ENCODE peak calls at places on chromosomes 1 and 21, in four cellular contexts. W, H, L and Z are unnamed samples.

GRCh38 chr1:199157494-199157893 is 518.7 kb downstream of the PTPRC start:
- DNase-seq in W (no peak), H (no peak), L (no peak), Z (no peak)

GRCh38 chr1:170214980-170215910 is 69.5 kb downstream of the NTMT2 start:
- DNase-seq in W (peak; percentile 20), H (no peak), L (no peak), Z (no peak)

GRCh38 chr1:219124163-219124562 is 49.5 kb upstream of the LYPLAL1 start:
- DNase-seq in W (no peak), H (no peak), L (no peak), Z (no peak)

GRCh38 chr1:218898921-218899320 is 274.8 kb upstream of the LYPLAL1 start:
- DNase-seq in W (no peak), H (no peak), L (no peak), Z (no peak)

GRCh38 chr1:183575606-183576005 is 14.7 kb downstream of the NCF2 start:
- DNase-seq in W (no peak), H (no peak), L (no peak), Z (no peak)

GRCh38 chr1:160567858-160568682 is 11.2 kb downstream of the CD84 start:
- DNase-seq in W (no peak), H (no peak), L (no peak), Z (no peak)

GRCh38 chr1:41242645-41243171 is 602 bp upstream of the SCMH1 start:
- DNase-seq in W (no peak), H (no peak), L (peak; percentile 45), Z (no peak)

GRCh38 chr1:203189951-203190352 is 3.4 kb upstream of the CHI3L1 start:
- DNase-seq in W (peak; percentile 77), H (no peak), L (no peak), Z (no peak)

GRCh38 chr21:42595281-42596187 is 57.9 kb upstream of the PDE9A start:
- DNase-seq in W (no peak), H (no peak), L (no peak), Z (no peak)

GRCh38 chr1:68231627-68232303 is 558 bp downstream of the WLS start:
- DNase-seq in W (peak; percentile 80), H (no peak), L (peak; percentile 67), Z (no peak)

GRCh38 chr1:53298163-53298685 is 29.6 kb downstream of the LRP8 start:
- DNase-seq in W (no peak), H (no peak), L (no peak), Z (no peak)

GRCh38 chr1:231106347-231106746 is 55.5 kb upstream of the TRIM67 start:
- DNase-seq in W (no peak), H (no peak), L (no peak), Z (no peak)

GRCh38 chr1:71448444-71448843 is 367.6 kb upstream of the ZRANB2 start:
- DNase-seq in W (no peak), H (no peak), L (no peak), Z (no peak)

GRCh38 chr1:244836135-244836521 is 670 bp downstream of the COX20 start:
- DNase-seq in W (no peak), H (no peak), L (peak; percentile 44), Z (no peak)

GRCh38 chr1:33966346-33967141 is 102.7 kb downstream of the HMGB4 start:
- DNase-seq in W (no peak), H (no peak), L (peak; percentile 25), Z (no peak)

GRCh38 chr1:236067854-236068454 is 3.1 kb upstream of the NID1 start:
- DNase-seq in W (no peak), H (no peak), L (no peak), Z (no peak)

GRCh38 chr1:59707216-59707615 is 107.5 kb upstream of the HOOK1 start:
- DNase-seq in W (no peak), H (no peak), L (no peak), Z (no peak)
- TF ChIP-seq POLR2AphosphoS5 in W (no peak), H (no peak), L (no peak), Z (no peak)

GRCh38 chr1:164647211-164647610 is 88.2 kb downstream of the PBX1 start:
- DNase-seq in W (no peak), H (no peak), L (peak; percentile 54), Z (no peak)
- TF ChIP-seq POLR2AphosphoS5 in W (no peak), H (no peak), L (no peak), Z (no peak)

GRCh38 chr1:79290927-79291474 is 284.5 kb upstream of the ADGRL4 start:
- DNase-seq in W (no peak), H (no peak), L (no peak), Z (no peak)
- TF ChIP-seq POLR2AphosphoS5 in W (no peak), H (no peak), L (no peak), Z (no peak)

GRCh38 chr1:26861286-26861701 is 1.7 kb upstream of the SFN start:
- DNase-seq in W (no peak), H (no peak), L (peak; percentile 63), Z (no peak)

GRCh38 chr1:26863677-26864060 is 720 bp downstream of the SFN start:
- DNase-seq in W (no peak), H (peak; percentile 69), L (no peak), Z (no peak)

GRCh38 chr1:26862781-26863676 is at the start of gene SFN:
- DNase-seq in W (peak; percentile 88), H (peak; percentile 87), L (peak; percentile 93), Z (no peak)

GRCh38 chr1:26858891-26859630 is 3.9 kb upstream of the SFN start:
- DNase-seq in W (no peak), H (no peak), L (no peak), Z (no peak)

DNA sequence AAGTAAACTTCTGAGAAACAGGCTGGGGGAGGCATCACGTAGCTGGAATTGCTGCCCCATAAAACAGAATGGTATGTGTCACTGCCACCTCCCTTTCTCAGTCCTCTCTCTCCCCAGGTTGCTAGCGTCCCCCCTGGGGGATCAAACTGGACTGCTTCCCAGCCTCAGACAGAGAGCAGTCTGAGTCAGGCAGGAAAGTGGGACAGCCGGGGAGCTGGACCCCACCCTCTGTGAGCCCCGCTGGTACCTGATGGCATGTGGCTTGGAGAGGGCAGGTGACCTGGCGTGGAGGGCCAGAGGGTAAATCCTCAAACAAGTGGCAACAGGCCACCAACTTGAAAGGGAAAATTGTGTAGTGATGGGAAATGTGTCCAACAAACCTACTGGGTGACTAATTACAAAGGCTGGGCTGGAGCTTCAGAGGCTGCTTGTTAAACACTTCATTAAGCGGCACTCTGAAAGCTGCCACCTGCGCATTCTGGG is 1.0 kb upstream of the SFN start:
- DNase-seq in W (peak; percentile 29), H (no peak), L (no peak), Z (no peak)
- TF ChIP-seq POLR2AphosphoS5 in W (no peak), H (no peak), L (no peak), Z (no peak)

GRCh38 chr21:16840549-16840948 is 672.3 kb upstream of the CXADR start:
- DNase-seq in W (no peak), H (no peak), L (no peak), Z (no peak)
- TF ChIP-seq POLR2AphosphoS5 in W (no peak), H (no peak), L (no peak), Z (no peak)